ENCODE peak calls at places on chromosomes 16 and 17, in five cellular contexts. R is HL-60, Z is esophagus muscularis mucosa, L is K562, F is H1. H is an unnamed sample. For H3K27me3, the result is how much of the 10 kb centered on the place peaks cover.

GRCh38 chr17:31297090-31297489 is at the start of gene OMG:
- DNase-seq in R (no peak), Z (no peak), L (no peak), F (no peak), H (no peak)

GRCh38 chr16:4935231-4935855 is 1.6 kb downstream of the PPL start:
- DNase-seq in R (peak), Z (peak), L (no peak), F (no peak), H (peak)

GRCh38 chr16:22646948-22647556 is 136.4 kb downstream of the NPIPB5 start:
- DNase-seq in R (no peak), Z (no peak), L (no peak), F (no peak), H (peak)

GRCh38 chr17:75093543-75094158 is 5.9 kb downstream of the SLC16A5 start:
- DNase-seq in R (no peak), Z (no peak), L (no peak), F (no peak), H (no peak)

GRCh38 chr17:13462161-13462560 is 139.6 kb downstream of the HS3ST3A1 start:
- DNase-seq in R (no peak), Z (peak), L (no peak), F (no peak), H (no peak)

GRCh38 chr17:77915594-77916021 is 42.9 kb upstream of the TNRC6C start:
- DNase-seq in R (no peak), Z (no peak), L (no peak), F (no peak), H (no peak)

GRCh38 chr16:68265078-68265925 is 976 bp downstream of the SLC7A6 start:
- DNase-seq in R (peak), Z (peak), L (peak), F (peak), H (no peak)

GRCh38 chr17:60173304-60173807 is 23.6 kb downstream of the CA4 start:
- DNase-seq in R (no peak), Z (no peak), L (no peak), F (no peak), H (no peak)

GRCh38 chr17:44754276-44754675 is 4.5 kb upstream of the ADAM11 start:
- DNase-seq in R (no peak), Z (no peak), L (no peak), F (no peak), H (no peak)

GRCh38 chr16:3377917-3378316 is 22.2 kb downstream of the OR2C1 start:
- DNase-seq in R (no peak), Z (no peak), L (no peak), F (no peak), H (no peak)

GRCh38 chr17:64020068-64020766 is at the start of gene ICAM2:
- DNase-seq in R (peak), Z (no peak), L (no peak), F (no peak), H (peak)

GRCh38 chr16:77131398-77131797 is 59.6 kb upstream of the MON1B start:
- DNase-seq in R (no peak), Z (no peak), L (no peak), F (no peak), H (no peak)

GRCh38 chr17:42937712-42938596 is 26.3 kb downstream of the AARSD1 start:
- DNase-seq in R (no peak), Z (no peak), L (peak), F (peak), H (no peak)

GRCh38 chr17:43768382-43768781 is 9.8 kb upstream of the SOST start:
- DNase-seq in R (peak), Z (no peak), L (no peak), F (no peak), H (no peak)

GRCh38 chr16:74749291-74750055 is 25.1 kb downstream of the FA2H start:
- DNase-seq in R (no peak), Z (no peak), L (no peak), F (no peak), H (no peak)

GRCh38 chr17:73170324-73170723 is 5.5 kb downstream of the SSTR2 start:
- DNase-seq in R (no peak), Z (no peak), L (no peak), F (no peak), H (no peak)
- H3K27me3 ChIP-seq in R (under half), Z (under half), L (under half), F (under half), H (under half)

GRCh38 chr16:84357191-84357651 is 11.1 kb upstream of the ATP2C2 start:
- DNase-seq in R (peak), Z (no peak), L (no peak), F (no peak), H (no peak)

GRCh38 chr16:84358601-84359295 is 9.6 kb upstream of the ATP2C2 start:
- DNase-seq in R (no peak), Z (no peak), L (no peak), F (no peak), H (no peak)

GRCh38 chr16:84356176-84356575 is 12.2 kb upstream of the ATP2C2 start:
- DNase-seq in R (no peak), Z (no peak), L (no peak), F (no peak), H (no peak)

GRCh38 chr16:84355149-84355548 is 13.2 kb upstream of the ATP2C2 start:
- DNase-seq in R (no peak), Z (no peak), L (no peak), F (no peak), H (no peak)

DNA sequence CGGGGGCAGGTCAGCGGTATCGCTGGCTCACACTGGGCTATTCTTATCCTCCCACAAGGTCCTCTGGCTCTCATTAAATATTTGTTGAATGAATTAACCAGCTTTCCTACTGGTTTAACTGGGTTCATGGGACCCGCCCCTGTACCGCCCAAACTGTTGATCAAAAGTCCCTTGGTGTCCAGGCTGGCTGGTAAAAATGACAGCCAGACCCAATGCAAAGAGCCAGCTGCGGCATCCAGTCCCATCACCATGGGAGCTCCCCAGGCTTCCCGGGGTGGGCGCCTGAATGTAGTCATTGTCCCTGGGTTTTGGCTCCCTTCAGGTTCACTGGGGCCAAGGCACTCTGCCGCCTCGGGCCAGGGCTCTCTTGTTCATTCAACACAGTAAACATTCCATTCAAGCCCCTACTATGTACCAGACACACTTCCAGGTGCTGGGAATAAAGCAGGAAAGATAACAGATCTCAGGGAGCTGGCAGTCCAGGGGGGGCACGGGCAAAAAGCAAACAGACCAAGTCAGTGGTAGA is 11.7 kb upstream of the ATP2C2 start:
- DNase-seq in R (no peak), Z (no peak), L (no peak), F (no peak), H (no peak)
- TF ChIP-seq POLR2AphosphoS5 in R (no peak), Z (no peak), L (no peak), F (no peak), H (no peak)

GRCh38 chr17:79913896-79914812 is 74.9 kb upstream of the CBX4 start:
- DNase-seq in R (no peak), Z (no peak), L (no peak), F (no peak), H (no peak)

GRCh38 chr17:79911430-79912399 is 72.5 kb upstream of the CBX4 start:
- DNase-seq in R (no peak), Z (no peak), L (no peak), F (no peak), H (no peak)

GRCh38 chr17:79913451-79913850 is 74.2 kb upstream of the CBX4 start:
- DNase-seq in R (no peak), Z (no peak), L (no peak), F (no peak), H (no peak)

GRCh38 chr17:79910985-79911361 is 71.7 kb upstream of the CBX4 start:
- DNase-seq in R (no peak), Z (no peak), L (no peak), F (no peak), H (no peak)

DNA sequence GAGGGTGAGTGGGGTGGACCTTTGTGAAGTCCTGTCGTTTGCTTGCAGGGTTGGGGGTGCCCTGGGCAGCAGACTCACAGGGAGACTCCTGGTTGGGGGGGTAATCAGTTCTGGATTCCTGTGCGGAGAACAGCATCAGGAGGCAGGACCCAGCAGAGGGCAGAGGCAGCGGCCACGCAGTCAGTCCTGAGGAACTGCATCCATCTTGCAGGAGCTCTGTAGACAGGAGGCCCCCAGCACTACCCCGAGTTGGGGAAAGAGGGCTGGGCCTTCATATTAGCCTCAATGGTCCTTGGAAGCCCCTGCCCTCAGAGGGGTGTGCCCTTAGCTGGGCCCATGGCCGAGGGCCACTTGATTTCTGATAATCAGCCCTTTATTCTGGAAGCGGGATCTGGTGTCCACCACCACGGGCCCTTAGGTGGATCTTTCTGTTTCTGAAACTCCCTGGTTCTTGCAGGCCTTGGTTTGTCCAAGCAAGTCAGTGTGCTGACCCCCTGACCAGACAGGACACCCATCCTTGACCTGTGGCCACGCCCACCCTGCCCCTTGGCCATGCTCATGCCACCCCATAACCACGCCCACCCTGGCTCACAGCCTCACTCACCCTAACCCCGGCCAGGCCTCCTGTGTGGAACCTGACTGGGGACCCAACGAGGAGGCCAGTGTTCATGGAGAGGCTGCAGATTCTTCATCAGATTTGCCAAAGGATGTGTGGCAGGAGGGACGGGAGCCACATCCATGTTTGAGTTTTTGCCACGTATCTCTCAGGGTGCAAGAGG is 73.5 kb upstream of the CBX4 start:
- DNase-seq in R (no peak), Z (no peak), L (no peak), F (no peak), H (no peak)
- H3K27me3 ChIP-seq in R (under half), Z (under half), L (half or more), F (under half), H (under half)

GRCh38 chr17:2215616-2216364 is 87.8 kb downstream of the SMG6 start:
- DNase-seq in R (no peak), Z (no peak), L (no peak), F (peak), H (peak)
- TF ChIP-seq POLR2AphosphoS5 in R (no peak), Z (peak), L (no peak), F (no peak), H (no peak)

DNA sequence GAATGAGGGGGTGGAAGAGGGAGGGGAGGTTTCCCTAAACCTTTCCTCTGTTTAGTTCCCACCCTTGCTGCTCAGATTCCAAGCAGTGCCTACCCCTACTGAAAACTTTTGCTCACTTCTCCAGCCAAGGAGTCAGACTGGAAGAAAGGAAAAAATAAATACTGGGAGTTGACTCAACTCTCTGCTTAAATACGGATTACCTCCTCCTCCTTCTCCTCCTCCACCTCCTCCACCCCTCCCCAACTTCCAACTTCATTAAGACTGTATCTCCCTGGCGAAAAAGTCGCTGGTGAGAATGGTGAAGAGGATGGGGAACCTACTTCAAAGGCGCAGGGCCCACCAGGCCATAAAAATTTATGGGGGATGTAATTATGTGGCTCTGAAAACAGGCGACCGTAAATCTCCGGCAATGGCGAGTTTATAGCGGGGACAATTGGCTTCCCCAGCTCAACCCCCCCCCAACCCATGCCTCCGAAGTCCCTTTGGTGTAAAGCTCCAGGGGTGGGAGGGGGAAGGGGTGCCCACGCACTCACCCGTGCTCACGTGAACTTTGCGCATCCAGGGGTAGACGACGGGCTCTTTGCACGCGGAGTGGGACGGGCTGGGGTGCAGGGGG is 712 bp downstream of the HOXB4 start:
- DNase-seq in R (no peak), Z (no peak), L (peak), F (no peak), H (no peak)
- H3K27me3 ChIP-seq in R (half or more), Z (under half), L (under half), F (half or more), H (under half)

GRCh38 chr16:88773812-88774291 is 11.2 kb downstream of the PIEZO1 start:
- DNase-seq in R (no peak), Z (no peak), L (peak), F (no peak), H (peak)
- TF ChIP-seq POLR2AphosphoS5 in R (no peak), Z (peak), L (peak), F (no peak), H (no peak)

DNA sequence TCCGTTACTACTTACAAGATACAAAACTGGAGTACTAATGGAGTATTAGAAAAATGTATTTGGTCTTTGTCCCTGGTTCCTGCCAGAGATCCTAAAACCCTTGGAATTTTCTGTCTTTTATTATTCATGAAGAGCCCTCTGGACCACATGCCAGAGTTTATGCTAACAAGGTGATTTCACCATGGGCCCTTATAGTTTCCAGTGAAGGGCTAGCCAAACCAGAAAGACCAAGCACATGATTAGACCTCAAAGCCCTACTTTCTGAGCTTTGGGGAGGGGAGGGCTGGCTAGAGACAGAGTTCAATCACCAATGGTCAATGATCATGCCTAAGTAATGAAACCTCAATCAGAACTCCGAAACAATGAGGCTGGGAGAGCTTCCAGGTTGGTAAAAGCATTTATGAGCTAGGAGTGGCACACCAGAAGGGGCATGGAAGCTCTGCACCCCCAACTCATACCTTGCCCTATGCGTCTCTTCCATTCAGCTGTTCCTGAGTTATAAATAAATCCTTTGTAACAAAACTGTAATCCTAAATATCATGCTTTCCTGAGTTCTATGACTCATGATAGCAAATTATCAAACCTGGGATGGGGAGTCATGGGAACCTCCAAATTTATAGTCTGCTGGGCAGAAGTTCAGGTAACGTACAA is 10.4 kb downstream of the DCUN1D3 start:
- DNase-seq in R (no peak), Z (no peak), L (no peak), F (no peak), H (no peak)
- H3K27me3 ChIP-seq in R (under half), Z (under half), L (under half), F (under half), H (under half)

DNA sequence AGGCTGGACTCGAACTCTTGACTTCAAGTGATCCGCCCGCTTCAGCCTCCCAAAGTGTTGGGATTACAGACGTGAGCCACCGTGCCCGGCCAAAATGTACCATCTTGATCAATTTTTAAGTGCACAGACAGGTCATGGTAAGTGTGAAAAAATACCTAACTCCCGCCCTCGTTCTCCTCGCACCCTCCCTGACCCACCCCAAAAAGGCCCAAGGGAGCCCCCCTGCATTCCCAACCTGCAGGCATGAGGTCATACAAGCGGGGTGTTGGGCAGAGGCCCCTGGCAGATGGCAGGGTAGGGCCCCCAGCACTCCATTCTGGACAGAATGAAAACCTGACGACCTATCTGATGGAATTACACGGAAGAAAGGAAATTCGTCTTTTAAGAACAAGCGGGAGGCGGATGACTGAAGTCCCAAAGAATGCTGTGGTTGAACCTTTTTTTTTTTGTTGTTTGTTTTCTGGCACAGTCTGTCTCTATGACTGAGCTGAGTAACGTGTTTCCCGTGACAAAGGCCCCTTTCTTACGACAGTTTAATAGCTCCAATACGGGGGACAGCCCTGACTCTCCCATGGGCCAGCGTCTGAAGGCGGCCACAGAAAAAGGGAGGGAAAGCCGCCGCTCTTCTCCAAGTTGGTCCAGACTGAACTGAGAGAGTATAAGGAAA is 376.4 kb downstream of the SLC39A11 start:
- DNase-seq in R (no peak), Z (no peak), L (no peak), F (no peak), H (no peak)
- TF ChIP-seq POLR2AphosphoS5 in R (no peak), Z (no peak), L (no peak), F (no peak), H (no peak)

DNA sequence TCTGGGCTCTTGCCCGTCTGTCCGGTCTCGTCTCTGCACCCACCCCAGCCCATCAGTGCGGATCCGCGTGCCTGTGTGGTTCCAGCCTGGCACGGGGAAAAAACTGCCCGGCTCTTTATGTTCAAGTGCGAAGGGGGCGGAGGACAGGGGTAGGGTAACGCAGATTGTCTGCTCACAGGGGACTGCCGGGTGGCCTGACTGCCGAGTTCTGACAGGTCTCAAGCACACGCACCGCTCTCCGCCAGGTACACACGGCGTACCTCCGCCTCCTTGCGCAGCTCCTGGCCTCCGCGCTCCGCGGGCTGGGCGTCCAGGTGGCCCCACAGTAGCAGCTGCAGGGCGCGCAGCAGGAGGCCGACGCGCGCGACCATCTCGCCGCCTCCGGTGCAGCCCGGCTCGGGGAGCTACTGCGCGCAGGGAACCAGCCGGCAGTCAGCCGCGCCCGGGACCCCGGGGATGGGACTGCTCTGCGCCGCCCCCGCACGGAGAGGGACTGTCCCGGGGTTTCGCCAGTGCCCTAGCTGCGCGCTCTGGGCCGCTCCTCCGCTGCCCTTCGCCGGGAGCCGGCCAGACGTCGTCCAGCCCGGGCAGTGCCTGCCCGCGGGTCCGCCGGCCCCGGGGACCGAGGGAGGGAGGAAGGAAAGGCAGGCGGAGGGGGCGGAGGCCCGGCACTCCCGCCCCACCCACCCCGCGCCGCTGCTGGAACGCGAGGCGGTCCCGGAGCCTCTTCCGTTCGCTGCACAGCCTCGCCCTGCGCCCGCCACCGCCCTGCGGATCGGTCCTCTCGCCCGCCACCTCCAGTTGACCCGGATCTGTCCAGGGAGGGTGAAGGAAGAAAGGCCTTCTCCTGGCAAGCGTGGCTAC is at the start of gene MMP28:
- DNase-seq in R (no peak), Z (peak), L (peak), F (peak), H (no peak)
- H3K27me3 ChIP-seq in R (under half), Z (under half), L (half or more), F (under half), H (under half)